ENCODE peak calls at places on chromosome 21, in four cellular contexts. H is NCI-H2081; W is activated T-cell treated with anti-CD3 and anti-CD28 coated beads, Interleukin-2, amount 50 U/mL, for 48 hours; V is AG08396. Z is an unnamed sample.

GRCh38 chr21:15967661-15968060 is 237.9 kb downstream of the USP25 start:
- DNase-seq in H (no peak), W (no peak), V (peak), Z (no peak)

GRCh38 chr21:35441868-35442582 is 392.9 kb upstream of the RUNX1 start:
- DNase-seq in H (no peak), W (no peak), V (no peak), Z (no peak)

GRCh38 chr21:44903054-44903685 is 17.5 kb downstream of the ITGB2 start:
- DNase-seq in H (no peak), W (no peak), V (no peak), Z (no peak)

GRCh38 chr21:33661146-33661545 is 18.8 kb downstream of the ITSN1 start:
- DNase-seq in H (no peak), W (no peak), V (no peak), Z (no peak)

GRCh38 chr21:32306021-32306780 is 7.5 kb downstream of the MRAP start:
- DNase-seq in H (no peak), W (no peak), V (no peak), Z (no peak)

GRCh38 chr21:15212214-15212613 is 147.4 kb upstream of the NRIP1 start:
- DNase-seq in H (no peak), W (no peak), V (no peak), Z (no peak)

GRCh38 chr21:46052703-46053651 is 44.9 kb upstream of the COL6A2 start:
- DNase-seq in H (no peak), W (peak), V (peak), Z (peak)

GRCh38 chr21:32916088-32916487 is 109.6 kb upstream of the OLIG2 start:
- DNase-seq in H (no peak), W (no peak), V (no peak), Z (no peak)

GRCh38 chr21:32562426-32562825 is 22.9 kb downstream of the TCP10L start:
- DNase-seq in H (no peak), W (peak), V (no peak), Z (peak)

GRCh38 chr21:42868196-42868595 is 11.1 kb downstream of the WDR4 start:
- DNase-seq in H (no peak), W (no peak), V (no peak), Z (no peak)

GRCh38 chr21:46477765-46478164 is 19.1 kb downstream of the DIP2A start:
- DNase-seq in H (no peak), W (no peak), V (no peak), Z (peak)

GRCh38 chr21:46097826-46098286 is at the start of gene COL6A2:
- DNase-seq in H (no peak), W (peak), V (peak), Z (peak)

GRCh38 chr21:45575304-45575992 is 33.2 kb upstream of the SLC19A1 start:
- DNase-seq in H (no peak), W (no peak), V (no peak), Z (no peak)

GRCh38 chr21:33268736-33269441 is 2.7 kb downstream of the IL10RB start:
- DNase-seq in H (peak), W (peak), V (no peak), Z (no peak)

GRCh38 chr21:46538851-46539666 is 65.8 kb downstream of the S100B start:
- DNase-seq in H (no peak), W (no peak), V (no peak), Z (no peak)

Z was measured in fibroblast of the aortic adventitia.